ENCODE peak calls at places on chromosome 16, in nine cellular contexts. U is MG63; K is ELR; T is T-helper 1 cell; F is activated CD4-positive, alpha-beta T cell treated with anti-CD3 and anti-CD28 coated beads for 48 hours; O is fibroblast of gingiva; X is WERI-Rb-1; Z is Calu3; R is T-helper 2 cell. P is an unnamed sample.
A peak's percentile ranks its signal among the peaks of the same experiment; 100 is the strongest.

GRCh38 chr16:80652441-80652840 is 111.6 kb downstream of the DYNLRB2 start:
- DNase-seq in X (no peak), K (no peak), U (no peak), O (no peak), F (no peak), Z (no peak), R (no peak), T (no peak), P (no peak)

GRCh38 chr16:12896562-12896961 is 4.8 kb upstream of the SHISA9 start:
- DNase-seq in R (no peak), K (peak; percentile 39), O (no peak), T (no peak), F (no peak), X (peak; percentile 37), Z (peak; percentile 26), U (no peak), P (peak; percentile 32)

GRCh38 chr16:11797957-11798299 is 870 bp upstream of the ZC3H7A start:
- DNase-seq in K (peak; percentile 45), O (no peak), Z (no peak), F (no peak), X (no peak), R (no peak), T (no peak), U (no peak), P (no peak)

GRCh38 chr16:84509032-84509950 is 4.8 kb upstream of the MEAK7 start:
- DNase-seq in U (no peak), O (no peak), X (peak; percentile 88), Z (no peak), K (no peak), R (no peak), F (no peak), T (no peak), P (no peak)

GRCh38 chr16:68382296-68382718 is 66.0 kb downstream of the SMPD3 start:
- DNase-seq in U (peak; percentile 10), X (no peak), F (peak; percentile 42), K (no peak), T (no peak), Z (peak; percentile 23), O (no peak), R (no peak), P (no peak)

GRCh38 chr16:11256657-11257130 is 690 bp upstream of the SOCS1 start:
- DNase-seq in Z (peak; percentile 65), U (peak; percentile 71), T (peak; percentile 35), X (peak; percentile 38), F (peak; percentile 76), O (peak; percentile 52), K (peak; percentile 70), R (no peak), P (no peak)

GRCh38 chr16:31535737-31536136 is 8.0 kb downstream of the AHSP start:
- DNase-seq in Z (no peak), U (no peak), O (no peak), X (no peak), R (no peak), T (no peak), F (no peak), K (no peak), P (no peak)

GRCh38 chr16:73048292-73049050 is 543 bp upstream of the ZFHX3 start:
- DNase-seq in F (no peak), R (no peak), T (no peak), U (peak; percentile 65), Z (no peak), X (no peak), O (peak; percentile 62), K (peak; percentile 54), P (no peak)

GRCh38 chr16:10535461-10535860 is 44.9 kb downstream of the EMP2 start:
- DNase-seq in Z (no peak), U (no peak), O (no peak), F (no peak), T (no peak), X (no peak), R (no peak), K (no peak), P (no peak)

GRCh38 chr16:84618428-84619102 is 687 bp upstream of the COTL1 start:
- DNase-seq in Z (peak; percentile 83), T (no peak), F (no peak), K (peak; percentile 100), R (no peak), O (peak; percentile 88), X (peak; percentile 22), U (peak; percentile 88), P (peak; percentile 99)

GRCh38 chr16:12463961-12464360 is 339.7 kb downstream of the CPPED1 start:
- DNase-seq in F (no peak), T (no peak), O (no peak), K (no peak), R (no peak), X (no peak), U (no peak), Z (no peak), P (no peak)

GRCh38 chr16:28202147-28202746 is 9.5 kb downstream of the XPO6 start:
- DNase-seq in O (no peak), T (no peak), X (no peak), K (peak; percentile 62), R (no peak), F (peak; percentile 68), U (no peak), Z (no peak), P (no peak)

GRCh38 chr16:49468611-49469322 is 95.2 kb downstream of the C16orf78 start:
- DNase-seq in F (no peak), Z (no peak), R (no peak), T (no peak), O (no peak), U (no peak), K (no peak), X (no peak), P (no peak)

GRCh38 chr16:56355786-56356275 is 69.5 kb downstream of the AMFR start:
- DNase-seq in Z (no peak), O (no peak), T (no peak), R (no peak), U (no peak), X (no peak), F (no peak), K (no peak), P (no peak)

GRCh38 chr16:30186782-30187555 is 3.6 kb downstream of the CORO1A start:
- DNase-seq in K (peak; percentile 30), U (no peak), X (peak; percentile 65), T (peak; percentile 79), R (peak; percentile 80), O (peak; percentile 13), Z (no peak), F (peak; percentile 94), P (no peak)

GRCh38 chr16:17832738-17833137 is 362.0 kb upstream of the XYLT1 start:
- DNase-seq in K (peak; percentile 63), F (no peak), R (no peak), U (no peak), O (no peak), X (no peak), Z (no peak), T (no peak), P (no peak)

GRCh38 chr16:51876934-51877333 is 670.0 kb downstream of the TOX3 start:
- DNase-seq in F (no peak), T (no peak), K (no peak), Z (no peak), O (no peak), X (no peak), R (no peak), U (peak; percentile 76), P (no peak)

GRCh38 chr16:4723071-4723767 is 10.9 kb downstream of the ANKS3 start:
- DNase-seq in Z (no peak), X (no peak), R (no peak), O (no peak), K (no peak), T (no peak), F (no peak), U (no peak), P (no peak)

GRCh38 chr16:89473791-89474414 is 16.5 kb downstream of the ANKRD11 start:
- DNase-seq in Z (no peak), K (peak; percentile 89), O (peak; percentile 45), R (no peak), T (no peak), F (no peak), X (no peak), U (peak; percentile 48), P (no peak)

GRCh38 chr16:78325532-78325931 is 226.1 kb downstream of the WWOX start:
- DNase-seq in U (no peak), T (no peak), O (no peak), K (no peak), Z (no peak), F (no peak), R (no peak), X (no peak), P (no peak)

GRCh38 chr16:5386989-5387388 is 289.4 kb upstream of the EEF2KMT start:
- DNase-seq in T (no peak), O (no peak), U (no peak), X (no peak), K (no peak), F (no peak), Z (no peak), R (no peak), P (no peak)

GRCh38 chr16:1772362-1772907 is at the start of gene EME2:
- DNase-seq in Z (peak; percentile 27), K (peak; percentile 76), T (peak; percentile 49), R (no peak), U (peak; percentile 49), O (no peak), F (peak; percentile 81), X (no peak), P (no peak)

GRCh38 chr16:71428385-71428784 is 13.5 kb downstream of the TLE7 start:
- DNase-seq in Z (no peak), O (no peak), K (no peak), R (no peak), F (no peak), U (no peak), X (no peak), T (no peak), P (no peak)

GRCh38 chr16:63527404-63527803 is 1491.2 kb upstream of the CDH8 start:
- DNase-seq in T (no peak), F (no peak), X (no peak), R (no peak), K (no peak), Z (no peak), U (no peak), O (no peak), P (no peak)

GRCh38 chr16:9457215-9457614 is 365.8 kb downstream of the HAPSTR1 start:
- DNase-seq in F (no peak), Z (no peak), O (no peak), K (no peak), X (no peak), T (no peak), R (no peak), U (no peak), P (no peak)

GRCh38 chr16:31513126-31513525 is 4.9 kb upstream of the RUSF1 start:
- DNase-seq in K (peak; percentile 80), X (no peak), F (no peak), U (peak; percentile 44), T (no peak), Z (no peak), R (no peak), O (peak; percentile 90), P (no peak)

GRCh38 chr16:81486555-81487061 is 42.0 kb downstream of the CMIP start:
- DNase-seq in O (peak; percentile 97), Z (no peak), T (no peak), U (peak; percentile 94), K (no peak), F (no peak), X (no peak), R (no peak), P (no peak)

GRCh38 chr16:58421029-58421428 is 28.8 kb downstream of the GINS3 start:
- DNase-seq in T (no peak), Z (no peak), K (no peak), X (no peak), O (no peak), F (no peak), R (no peak), U (no peak), P (no peak)

GRCh38 chr16:23505942-23506605 is 4.2 kb downstream of the GGA2 start:
- DNase-seq in X (no peak), K (no peak), O (no peak), R (no peak), Z (no peak), F (no peak), U (no peak), T (no peak), P (no peak)

GRCh38 chr16:88511911-88512310 is 58.3 kb upstream of the ZC3H18 start:
- DNase-seq in X (no peak), F (no peak), R (no peak), Z (no peak), O (no peak), T (no peak), K (no peak), U (no peak), P (no peak)

GRCh38 chr16:53053967-53054669 is 673 bp upstream of the CHD9 start:
- DNase-seq in Z (peak; percentile 40), X (no peak), R (no peak), O (no peak), K (no peak), F (peak; percentile 48), U (peak; percentile 68), T (no peak), P (no peak)